ENCODE peak calls at places on chromosomes 5 and 9, in four cellular contexts. One of them, this sample, is unnamed.

GRCh38 chr5:61313960-61314681 is 17.9 kb upstream of the ZSWIM6 start:
- DNase-seq in HL-60: peak
- DNase-seq in K562: no peak
- DNase-seq in GM12878: no peak
- DNase-seq in this sample: no peak

GRCh38 chr5:125093776-125094175 is 347.3 kb upstream of the ZNF608 start:
- DNase-seq in HL-60: no peak
- DNase-seq in K562: no peak
- DNase-seq in GM12878: no peak
- DNase-seq in this sample: no peak

GRCh38 chr5:27240791-27241190 is 202.4 kb upstream of the CDH9 start:
- DNase-seq in HL-60: no peak
- DNase-seq in K562: no peak
- DNase-seq in GM12878: no peak
- DNase-seq in this sample: no peak

GRCh38 chr9:15277400-15278137 is 29.4 kb downstream of the TTC39B start:
- DNase-seq in HL-60: no peak
- DNase-seq in K562: no peak
- DNase-seq in GM12878: no peak
- DNase-seq in this sample: no peak

GRCh38 chr9:137988701-137989100 is 111.1 kb downstream of the CACNA1B start:
- DNase-seq in HL-60: no peak
- DNase-seq in K562: no peak
- DNase-seq in GM12878: no peak
- DNase-seq in this sample: no peak

GRCh38 chr9:36276840-36277239 is 18.6 kb upstream of the GNE start:
- DNase-seq in HL-60: no peak
- DNase-seq in K562: no peak
- DNase-seq in GM12878: no peak
- DNase-seq in this sample: no peak

GRCh38 chr5:38468202-38468656 is 88.2 kb downstream of the LIFR start:
- DNase-seq in HL-60: no peak
- DNase-seq in K562: no peak
- DNase-seq in GM12878: no peak
- DNase-seq in this sample: no peak

GRCh38 chr9:132794730-132795380 is 83.2 kb downstream of the AK8 start:
- DNase-seq in HL-60: no peak
- DNase-seq in K562: no peak
- DNase-seq in GM12878: no peak
- DNase-seq in this sample: no peak

GRCh38 chr9:16720386-16720785 is 150.1 kb downstream of the BNC2 start:
- DNase-seq in HL-60: no peak
- DNase-seq in K562: no peak
- DNase-seq in GM12878: no peak
- DNase-seq in this sample: no peak

GRCh38 chr5:158410976-158411375 is 552.0 kb upstream of the CLINT1 start:
- DNase-seq in HL-60: no peak
- DNase-seq in K562: no peak
- DNase-seq in GM12878: no peak
- DNase-seq in this sample: no peak

GRCh38 chr9:134372621-134373267 is 46.5 kb downstream of the RXRA start:
- DNase-seq in HL-60: peak
- DNase-seq in K562: no peak
- DNase-seq in GM12878: no peak
- DNase-seq in this sample: no peak

GRCh38 chr9:133767625-133768024 is 29.5 kb upstream of the SARDH start:
- DNase-seq in HL-60: no peak
- DNase-seq in K562: no peak
- DNase-seq in GM12878: no peak
- DNase-seq in this sample: no peak

GRCh38 chr5:160213537-160213936 is 15.8 kb upstream of the FABP6 start:
- DNase-seq in HL-60: no peak
- DNase-seq in K562: peak
- DNase-seq in GM12878: no peak
- DNase-seq in this sample: no peak

GRCh38 chr5:147382776-147383175 is 127.1 kb downstream of the DPYSL3 start:
- DNase-seq in HL-60: no peak
- DNase-seq in K562: no peak
- DNase-seq in GM12878: no peak
- DNase-seq in this sample: no peak

GRCh38 chr5:39584921-39585320 is 160.1 kb upstream of the DAB2 start:
- DNase-seq in HL-60: no peak
- DNase-seq in K562: no peak
- DNase-seq in GM12878: no peak
- DNase-seq in this sample: no peak

GRCh38 chr5:102532126-102532525 is 33.3 kb upstream of the SLCO6A1 start:
- DNase-seq in HL-60: no peak
- DNase-seq in K562: no peak
- DNase-seq in GM12878: no peak
- DNase-seq in this sample: no peak

GRCh38 chr9:118962426-118962825 is 406.8 kb downstream of the BRINP1 start:
- DNase-seq in HL-60: no peak
- DNase-seq in K562: no peak
- DNase-seq in GM12878: no peak
- DNase-seq in this sample: no peak

GRCh38 chr5:65084774-65085173 is 316.0 kb downstream of the CWC27 start:
- DNase-seq in HL-60: peak
- DNase-seq in K562: no peak
- DNase-seq in GM12878: no peak
- DNase-seq in this sample: no peak

GRCh38 chr9:98276907-98277469 is 21.5 kb upstream of the TBC1D2 start:
- DNase-seq in HL-60: no peak
- DNase-seq in K562: no peak
- DNase-seq in GM12878: no peak
- DNase-seq in this sample: no peak

GRCh38 chr5:109921735-109922395 is 232.1 kb downstream of the MAN2A1 start:
- DNase-seq in HL-60: no peak
- DNase-seq in K562: no peak
- DNase-seq in GM12878: no peak
- DNase-seq in this sample: no peak

GRCh38 chr5:39624268-39624886 is 199.6 kb upstream of the DAB2 start:
- DNase-seq in HL-60: no peak
- DNase-seq in K562: no peak
- DNase-seq in GM12878: peak
- DNase-seq in this sample: no peak

GRCh38 chr5:103587185-103587748 is 24.7 kb upstream of the NUDT12 start:
- DNase-seq in HL-60: no peak
- DNase-seq in K562: no peak
- DNase-seq in GM12878: no peak
- DNase-seq in this sample: no peak

GRCh38 chr9:122389799-122390481 is 19.1 kb downstream of the PTGS1 start:
- DNase-seq in HL-60: peak
- DNase-seq in K562: no peak
- DNase-seq in GM12878: no peak
- DNase-seq in this sample: no peak

GRCh38 chr5:73365990-73366667 is 82.4 kb downstream of the FOXD1 start:
- DNase-seq in HL-60: no peak
- DNase-seq in K562: no peak
- DNase-seq in GM12878: no peak
- DNase-seq in this sample: no peak

GRCh38 chr9:12813960-12814876 is 39.4 kb downstream of the LURAP1L start:
- DNase-seq in HL-60: no peak
- DNase-seq in K562: no peak
- DNase-seq in GM12878: no peak
- DNase-seq in this sample: no peak

GRCh38 chr5:120942551-120942950 is 478.5 kb downstream of the PRR16 start:
- DNase-seq in HL-60: no peak
- DNase-seq in K562: no peak
- DNase-seq in GM12878: no peak
- DNase-seq in this sample: no peak

GRCh38 chr5:39113354-39113953 is 39.3 kb upstream of the RICTOR start:
- DNase-seq in HL-60: no peak
- DNase-seq in K562: no peak
- DNase-seq in GM12878: no peak
- DNase-seq in this sample: no peak

GRCh38 chr5:78387468-78388153 is 27.2 kb downstream of the SCAMP1 start:
- DNase-seq in HL-60: no peak
- DNase-seq in K562: no peak
- DNase-seq in GM12878: no peak
- DNase-seq in this sample: no peak

GRCh38 chr5:134145779-134146581 is 30.8 kb downstream of the SKP1 start:
- DNase-seq in HL-60: peak
- DNase-seq in K562: peak
- DNase-seq in GM12878: no peak
- DNase-seq in this sample: peak

GRCh38 chr9:91148306-91148705 is 213.4 kb downstream of the AUH start:
- DNase-seq in HL-60: no peak
- DNase-seq in K562: no peak
- DNase-seq in GM12878: no peak
- DNase-seq in this sample: no peak

GRCh38 chr9:36833954-36834353 is 200.1 kb downstream of the PAX5 start:
- DNase-seq in HL-60: no peak
- DNase-seq in K562: peak
- DNase-seq in GM12878: no peak
- DNase-seq in this sample: no peak

GRCh38 chr5:169716287-169716686 is 79.2 kb downstream of the DOCK2 start:
- DNase-seq in HL-60: peak
- DNase-seq in K562: no peak
- DNase-seq in GM12878: no peak
- DNase-seq in this sample: no peak
- TF ChIP-seq SPI1 in HL-60: no peak
- TF ChIP-seq SPI1 in K562: no peak
- TF ChIP-seq SPI1 in GM12878: no peak
- TF ChIP-seq SPI1 in this sample: no peak

GRCh38 chr9:81632599-81632998 is 56.7 kb downstream of the TLE1 start:
- DNase-seq in HL-60: no peak
- DNase-seq in K562: no peak
- DNase-seq in GM12878: no peak
- DNase-seq in this sample: no peak
- TF ChIP-seq POLR2AphosphoS5 in HL-60: no peak
- TF ChIP-seq POLR2AphosphoS5 in K562: no peak
- TF ChIP-seq POLR2AphosphoS5 in GM12878: no peak
- TF ChIP-seq POLR2AphosphoS5 in this sample: no peak

DNA sequence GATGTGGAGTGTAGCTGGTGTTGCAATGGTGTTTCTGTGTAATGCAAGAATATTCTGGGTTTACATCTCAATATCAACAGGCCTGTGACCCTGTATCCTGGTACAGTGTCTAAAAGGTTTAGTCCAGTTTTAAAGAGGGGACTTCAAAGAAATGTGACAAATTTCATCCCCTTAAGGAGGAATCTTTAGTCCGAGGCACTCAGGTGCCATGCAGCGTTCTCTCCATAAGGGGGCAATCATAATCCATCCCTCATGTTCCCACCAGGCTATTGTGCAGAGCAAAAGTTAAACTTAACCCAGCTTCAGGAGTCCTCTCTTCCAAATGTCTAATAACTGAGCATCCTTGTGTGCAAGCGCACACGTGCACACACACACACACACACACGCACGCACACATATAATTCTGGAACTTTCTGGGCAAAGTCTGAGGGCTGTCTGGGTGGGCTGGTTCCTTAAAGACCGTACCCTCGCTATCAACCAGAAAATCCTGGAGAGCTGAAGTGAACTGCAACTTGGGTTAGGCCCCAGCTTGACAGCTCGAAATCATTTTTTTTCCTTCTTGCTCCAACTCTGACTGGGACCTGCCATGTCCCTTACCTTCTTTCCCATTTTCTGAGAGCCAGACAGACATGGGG is 46.0 kb downstream of the CRB2 start:
- DNase-seq in HL-60: peak
- DNase-seq in K562: peak
- DNase-seq in GM12878: no peak
- DNase-seq in this sample: peak
- TF ChIP-seq SPI1 in HL-60: no peak
- TF ChIP-seq SPI1 in K562: no peak
- TF ChIP-seq SPI1 in GM12878: no peak
- TF ChIP-seq SPI1 in this sample: no peak

GRCh38 chr9:127999461-127999860 is 18.7 kb upstream of the EEIG1 start:
- DNase-seq in HL-60: no peak
- DNase-seq in K562: no peak
- DNase-seq in GM12878: no peak
- DNase-seq in this sample: no peak

GRCh38 chr9:128002959-128003358 is 22.2 kb upstream of the EEIG1 start:
- DNase-seq in HL-60: no peak
- DNase-seq in K562: no peak
- DNase-seq in GM12878: no peak
- DNase-seq in this sample: no peak

GRCh38 chr9:128004011-128004604 is 23.3 kb upstream of the EEIG1 start:
- DNase-seq in HL-60: no peak
- DNase-seq in K562: peak
- DNase-seq in GM12878: no peak
- DNase-seq in this sample: no peak

GRCh38 chr9:128005938-128006337 is 25.1 kb upstream of the EEIG1 start:
- DNase-seq in HL-60: no peak
- DNase-seq in K562: no peak
- DNase-seq in GM12878: no peak
- DNase-seq in this sample: no peak

GRCh38 chr9:128001411-128002298 is 20.9 kb upstream of the EEIG1 start:
- DNase-seq in HL-60: no peak
- DNase-seq in K562: peak
- DNase-seq in GM12878: no peak
- DNase-seq in this sample: no peak
- TF ChIP-seq POLR2AphosphoS5 in HL-60: no peak
- TF ChIP-seq POLR2AphosphoS5 in K562: peak
- TF ChIP-seq POLR2AphosphoS5 in GM12878: no peak
- TF ChIP-seq POLR2AphosphoS5 in this sample: no peak

GRCh38 chr9:125747053-125747764 is at the start of gene PBX3:
- DNase-seq in HL-60: peak
- DNase-seq in K562: peak
- DNase-seq in GM12878: no peak
- DNase-seq in this sample: peak

GRCh38 chr9:125747765-125748510 is 765 bp downstream of the PBX3 start:
- DNase-seq in HL-60: peak
- DNase-seq in K562: peak
- DNase-seq in GM12878: no peak
- DNase-seq in this sample: peak

GRCh38 chr9:125749287-125749935 is 2.2 kb downstream of the PBX3 start:
- DNase-seq in HL-60: no peak
- DNase-seq in K562: no peak
- DNase-seq in GM12878: no peak
- DNase-seq in this sample: no peak

GRCh38 chr9:125749951-125750655 is 2.9 kb downstream of the PBX3 start:
- DNase-seq in HL-60: no peak
- DNase-seq in K562: no peak
- DNase-seq in GM12878: no peak
- DNase-seq in this sample: no peak

GRCh38 chr9:125748511-125749099 is 1.4 kb downstream of the PBX3 start:
- DNase-seq in HL-60: no peak
- DNase-seq in K562: no peak
- DNase-seq in GM12878: no peak
- DNase-seq in this sample: no peak
- TF ChIP-seq SPI1 in HL-60: no peak
- TF ChIP-seq SPI1 in K562: no peak
- TF ChIP-seq SPI1 in GM12878: no peak
- TF ChIP-seq SPI1 in this sample: no peak

This sample was measured in GM12891.